ENCODE peak calls at places on chromosome 19, in nine cellular contexts. M, D, S, T, G, Z, R, A and E are unnamed samples.

GRCh38 chr19:7520131-7521051 is 2.0 kb upstream of the MCOLN1 start:
- DNase-seq in T (no peak), A (no peak), Z (no peak), G (no peak), R (peak), M (no peak), D (no peak), S (no peak), E (no peak)

GRCh38 chr19:34120846-34121639 is 51.3 kb upstream of the LSM14A start:
- DNase-seq in A (no peak), T (peak), D (peak), Z (no peak), M (peak), S (no peak), G (no peak), R (no peak), E (no peak)

GRCh38 chr19:6890938-6891337 is 3.6 kb downstream of the ADGRE1 start:
- DNase-seq in T (no peak), Z (no peak), M (no peak), A (no peak), R (no peak), D (no peak), S (no peak), G (no peak), E (no peak)

GRCh38 chr19:3360494-3361383 is 5.6 kb upstream of the NFIC start:
- DNase-seq in D (no peak), S (no peak), Z (peak), M (peak), T (no peak), A (peak), R (peak), G (peak), E (peak)

GRCh38 chr19:23403581-23404324 is 8.5 kb upstream of the ZNF91 start:
- DNase-seq in D (no peak), Z (no peak), T (no peak), S (no peak), R (no peak), M (no peak), G (no peak), A (no peak), E (no peak)

GRCh38 chr19:13149628-13150186 is 468 bp downstream of the STX10 start:
- DNase-seq in A (no peak), M (peak), G (peak), T (no peak), S (no peak), Z (peak), D (no peak), R (peak), E (no peak)

GRCh38 chr19:20278342-20278741 is 111.3 kb downstream of the ZNF486 start:
- DNase-seq in A (no peak), T (no peak), R (no peak), M (no peak), G (peak), Z (no peak), D (no peak), S (no peak), E (no peak)

GRCh38 chr19:14769201-14769600 is 9.2 kb downstream of the ADGRE2 start:
- DNase-seq in Z (no peak), G (no peak), R (peak), D (no peak), T (no peak), A (no peak), M (no peak), S (no peak), E (no peak)

GRCh38 chr19:12994701-12995595 is at the start of gene NFIX:
- DNase-seq in Z (peak), T (no peak), G (no peak), R (peak), S (no peak), A (peak), D (peak), M (peak), E (peak)

GRCh38 chr19:1290699-1291651 is 5.3 kb downstream of the EFNA2 start:
- DNase-seq in G (no peak), S (no peak), M (peak), R (no peak), A (no peak), D (no peak), T (no peak), Z (no peak), E (no peak)

GRCh38 chr19:19661675-19662251 is 1.7 kb downstream of the ATP13A1 start:
- DNase-seq in M (peak), S (no peak), G (no peak), R (no peak), A (no peak), Z (no peak), T (no peak), D (no peak), E (no peak)

GRCh38 chr19:2048959-2049740 is 1.9 kb downstream of the MKNK2 start:
- DNase-seq in S (no peak), Z (no peak), T (no peak), G (peak), A (no peak), M (peak), D (no peak), R (no peak), E (peak)

GRCh38 chr19:38735257-38735686 is 9.0 kb downstream of the CAPN12 start:
- DNase-seq in R (peak), D (no peak), T (no peak), A (no peak), G (peak), Z (no peak), S (no peak), M (peak), E (no peak)

GRCh38 chr19:30360378-30361106 is 11.6 kb upstream of the ZNF536 start:
- DNase-seq in T (no peak), G (no peak), D (no peak), S (no peak), Z (no peak), A (no peak), M (peak), R (no peak), E (no peak)

GRCh38 chr19:49880162-49880869 is 2.8 kb downstream of the TBC1D17 start:
- DNase-seq in T (no peak), D (no peak), G (no peak), A (no peak), M (no peak), Z (no peak), S (no peak), R (peak), E (no peak)

GRCh38 chr19:8150998-8151397 is 1.6 kb upstream of the FBN3 start:
- DNase-seq in D (no peak), R (no peak), M (peak), T (no peak), Z (no peak), A (no peak), G (no peak), S (no peak), E (no peak)

GRCh38 chr19:31348416-31349159 is 648 bp downstream of the TSHZ3 start:
- DNase-seq in R (no peak), Z (peak), S (no peak), G (no peak), A (no peak), T (no peak), M (no peak), D (no peak), E (peak)

GRCh38 chr19:40512473-40513344 is 45.9 kb downstream of the SPTBN4 start:
- DNase-seq in D (peak), S (no peak), A (no peak), G (no peak), Z (no peak), R (no peak), M (peak), T (no peak), E (no peak)

GRCh38 chr19:16328824-16329482 is 4.3 kb downstream of the KLF2 start:
- DNase-seq in A (no peak), Z (no peak), G (no peak), T (no peak), D (peak), S (no peak), R (no peak), M (peak), E (no peak)
- TF ChIP-seq CTCF in A (no peak), Z (peak), G (no peak), T (no peak), D (no peak), S (peak), R (no peak), M (no peak), E (no peak)

DNA sequence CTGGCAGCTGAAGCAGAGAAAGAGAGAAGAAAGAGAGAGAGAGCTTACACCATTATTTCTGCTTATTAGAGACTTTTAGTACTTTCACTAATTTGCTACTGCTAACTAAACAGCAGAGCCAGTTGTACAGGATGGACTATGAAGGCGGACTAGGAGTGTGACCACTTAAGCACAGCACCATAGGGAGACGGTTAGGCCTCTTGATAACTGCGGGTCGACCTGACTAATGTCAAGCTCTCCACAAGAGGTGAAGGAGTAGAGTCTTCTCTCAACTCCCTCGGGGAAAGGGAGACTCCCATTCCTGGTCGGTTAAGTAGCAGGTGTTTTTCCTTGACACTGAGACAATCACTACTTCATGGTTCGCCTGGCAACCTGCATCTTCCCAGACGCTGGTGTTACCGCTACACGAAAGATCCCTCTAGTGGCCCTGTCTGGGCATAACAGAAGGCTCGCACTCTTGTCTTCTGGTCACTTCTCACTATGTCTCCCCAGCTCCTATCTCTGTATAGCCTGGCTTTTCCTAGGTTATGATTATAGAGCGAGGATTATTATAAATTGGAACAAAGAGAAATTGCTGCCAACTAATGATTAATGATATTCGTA is 5.3 kb upstream of the PSG7 start:
- DNase-seq in R (no peak), Z (no peak), A (no peak), T (peak), M (peak), S (no peak), D (peak), G (no peak), E (no peak)
- TF ChIP-seq CTCF in R (peak), Z (peak), A (no peak), T (peak), M (peak), S (peak), D (peak), G (no peak), E (no peak)

GRCh38 chr19:18338471-18339001 is 1.9 kb upstream of the PGPEP1 start:
- DNase-seq in R (no peak), T (no peak), D (no peak), G (no peak), M (peak), A (no peak), Z (no peak), S (no peak), E (no peak)

GRCh38 chr19:18333680-18334079 is 6.7 kb upstream of the PGPEP1 start:
- DNase-seq in Z (no peak), S (no peak), T (peak), M (no peak), A (no peak), R (no peak), G (no peak), D (no peak), E (no peak)

GRCh38 chr19:18339703-18340102 is 695 bp upstream of the PGPEP1 start:
- DNase-seq in A (no peak), G (no peak), S (no peak), R (no peak), T (no peak), Z (no peak), D (peak), M (peak), E (no peak)

GRCh38 chr19:18332917-18333530 is 7.4 kb upstream of the PGPEP1 start:
- DNase-seq in R (no peak), A (no peak), Z (no peak), T (no peak), M (peak), G (no peak), S (no peak), D (no peak), E (no peak)

GRCh38 chr19:18336121-18336520 is 4.3 kb upstream of the PGPEP1 start:
- DNase-seq in G (no peak), A (no peak), M (peak), S (no peak), T (no peak), R (no peak), D (no peak), Z (no peak), E (no peak)
- TF ChIP-seq CTCF in G (no peak), A (no peak), M (no peak), S (no peak), T (no peak), R (no peak), D (no peak), Z (no peak), E (no peak)

GRCh38 chr19:48738557-48739399 is 1.6 kb downstream of the RASIP1 start:
- DNase-seq in Z (peak), D (peak), G (peak), A (peak), M (peak), R (peak), S (no peak), T (peak), E (peak)
- TF ChIP-seq CTCF in Z (peak), D (peak), G (no peak), A (peak), M (no peak), R (peak), S (peak), T (peak), E (peak)

GRCh38 chr19:55536951-55537740 is at the start of gene SBK2:
- DNase-seq in G (no peak), M (peak), T (no peak), Z (no peak), S (no peak), R (no peak), A (no peak), D (no peak), E (no peak)
- TF ChIP-seq CTCF in G (no peak), M (no peak), T (peak), Z (peak), S (peak), R (no peak), A (no peak), D (peak), E (no peak)

DNA sequence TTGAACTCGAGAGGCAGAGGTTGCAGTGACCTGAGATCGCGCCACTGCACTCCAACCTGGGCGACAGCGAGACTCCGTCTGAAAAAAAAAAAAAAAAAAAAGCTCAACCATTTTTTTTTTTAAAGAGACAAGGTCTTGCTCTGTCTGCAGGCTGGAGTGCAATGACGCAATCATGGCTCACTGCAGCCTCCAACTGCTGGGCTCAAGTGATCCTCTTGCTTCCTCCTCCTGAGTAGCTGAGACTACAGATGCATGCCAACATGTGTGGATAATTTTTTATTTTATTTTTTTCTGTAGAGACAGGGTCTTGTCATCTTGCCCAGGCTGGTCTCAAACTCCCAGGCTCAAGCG is 10.3 kb downstream of the EHD2 start:
- DNase-seq in M (no peak), T (peak), S (no peak), R (no peak), A (no peak), G (peak), D (peak), Z (peak), E (peak)
- TF ChIP-seq CTCF in M (no peak), T (no peak), S (no peak), R (no peak), A (no peak), G (no peak), D (no peak), Z (no peak), E (no peak)

GRCh38 chr19:44585371-44586141 is 27.8 kb upstream of the IGSF23 start:
- DNase-seq in D (peak), M (peak), A (no peak), S (no peak), T (peak), Z (no peak), R (no peak), G (no peak), E (no peak)
- TF ChIP-seq CTCF in D (peak), M (peak), A (no peak), S (peak), T (peak), Z (no peak), R (peak), G (no peak), E (no peak)

GRCh38 chr19:35740423-35741215 is 1.6 kb downstream of the IGFLR1 start:
- DNase-seq in S (peak), R (peak), D (peak), Z (peak), G (peak), M (peak), T (peak), A (peak), E (peak)
- TF ChIP-seq CTCF in S (peak), R (no peak), D (peak), Z (peak), G (no peak), M (no peak), T (no peak), A (no peak), E (no peak)